ENCODE peak calls at places on chromosome 9, in ten cellular contexts. F is T-helper 2 cell treated with Interferon-gamma antibody and Interleukin-4, amounts not matched to agents 5 μg/mL and 100 μg/mL, for 36 hours; Z is T1000; W is AG08396; Y is GDM1; K is dorsolateral prefrontal cortex; I is GM23338; O is iris pigment epithelial cell; H is HT-29; M is aorta. C is an unnamed sample.

GRCh38 chr9:91208837-91209236 is 152.9 kb downstream of the AUH start:
- DNase-seq in F (no peak), Z (no peak), W (no peak), Y (no peak), K (no peak), I (no peak), O (no peak), H (no peak), M (no peak), C (no peak)

GRCh38 chr9:112925058-112925641 is 34.5 kb upstream of the SLC46A2 start:
- DNase-seq in F (no peak), Z (peak; percentile 1), W (peak; percentile 28), Y (no peak), K (peak; percentile 11), I (peak; percentile 69), O (peak; percentile 30), H (peak; percentile 77), M (no peak), C (peak; percentile 16)

GRCh38 chr9:83512621-83513020 is 25.6 kb downstream of the FRMD3 start:
- DNase-seq in F (no peak), Z (no peak), W (no peak), Y (no peak), K (no peak), I (no peak), O (no peak), H (no peak), M (no peak), C (no peak)

GRCh38 chr9:76717611-76718010 is 46.6 kb upstream of the PCA3 start:
- DNase-seq in F (no peak), Z (no peak), W (no peak), Y (no peak), K (no peak), I (no peak), O (no peak), H (no peak), M (peak; percentile 50), C (no peak)

GRCh38 chr9:134399435-134400056 is 73.3 kb downstream of the RXRA start:
- DNase-seq in F (no peak), Z (no peak), W (peak; percentile 72), Y (no peak), K (no peak), I (peak; percentile 55), O (peak; percentile 69), H (peak; percentile 61), M (no peak), C (no peak)

GRCh38 chr9:117777823-117778222 is 73.6 kb downstream of the TLR4 start:
- DNase-seq in F (no peak), Z (no peak), W (no peak), Y (no peak), K (no peak), I (no peak), O (no peak), H (no peak), M (no peak), C (no peak)

GRCh38 chr9:2120926-2121689 is 106.0 kb downstream of the SMARCA2 start:
- DNase-seq in F (no peak), Z (no peak), W (peak; percentile 22), Y (no peak), K (no peak), I (no peak), O (peak; percentile 69), H (no peak), M (no peak), C (no peak)

GRCh38 chr9:33795281-33795680 is at the start of gene PRSS3:
- DNase-seq in F (no peak), Z (no peak), W (no peak), Y (no peak), K (no peak), I (no peak), O (no peak), H (no peak), M (no peak), C (no peak)

GRCh38 chr9:27638716-27639115 is 65.4 kb upstream of the C9orf72 start:
- DNase-seq in F (no peak), Z (no peak), W (no peak), Y (no peak), K (no peak), I (no peak), O (no peak), H (no peak), M (no peak), C (no peak)

GRCh38 chr9:101311759-101312420 is 72.9 kb downstream of the BAAT start:
- DNase-seq in F (no peak), Z (no peak), W (peak; percentile 27), Y (peak; percentile 24), K (no peak), I (peak; percentile 96), O (peak; percentile 78), H (peak; percentile 90), M (no peak), C (peak; percentile 32)

GRCh38 chr9:136399176-136400037 is 563 bp downstream of the SNAPC4 start:
- DNase-seq in F (peak; percentile 51), Z (no peak), W (peak; percentile 76), Y (no peak), K (no peak), I (peak; percentile 36), O (peak; percentile 34), H (peak; percentile 22), M (no peak), C (peak; percentile 60)

GRCh38 chr9:120394058-120394669 is 185.8 kb downstream of the CDK5RAP2 start:
- DNase-seq in F (peak; percentile 81), Z (peak; percentile 7), W (peak; percentile 83), Y (no peak), K (no peak), I (no peak), O (peak; percentile 98), H (no peak), M (no peak), C (peak; percentile 50)

GRCh38 chr9:1875251-1875851 is 139.8 kb upstream of the SMARCA2 start:
- DNase-seq in F (no peak), Z (no peak), W (no peak), Y (no peak), K (no peak), I (no peak), O (no peak), H (no peak), M (no peak), C (no peak)

GRCh38 chr9:129052592-129052991 is 16.2 kb downstream of the MIGA2 start:
- DNase-seq in F (no peak), Z (no peak), W (no peak), Y (no peak), K (no peak), I (no peak), O (no peak), H (peak; percentile 99), M (no peak), C (no peak)

GRCh38 chr9:134010774-134011173 is 14.5 kb upstream of the BRD3OS start:
- DNase-seq in F (no peak), Z (no peak), W (no peak), Y (no peak), K (no peak), I (no peak), O (no peak), H (no peak), M (no peak), C (no peak)

GRCh38 chr9:8486095-8486494 is 686.5 kb upstream of the DMAC1 start:
- DNase-seq in F (no peak), Z (no peak), W (no peak), Y (peak; percentile 8), K (peak; percentile 53), I (peak; percentile 78), O (peak; percentile 3), H (peak; percentile 18), M (no peak), C (no peak)

GRCh38 chr9:93827545-93828330 is 127.4 kb downstream of the BARX1 start:
- DNase-seq in F (peak; percentile 23), Z (no peak), W (peak; percentile 92), Y (no peak), K (peak; percentile 19), I (peak; percentile 83), O (peak; percentile 56), H (peak; percentile 48), M (peak; percentile 70), C (peak; percentile 61)

GRCh38 chr9:90724880-90725279 is 76.7 kb upstream of the SYK start:
- DNase-seq in F (no peak), Z (no peak), W (no peak), Y (no peak), K (no peak), I (no peak), O (no peak), H (no peak), M (no peak), C (no peak)

GRCh38 chr9:130842547-130842946 is 7.5 kb downstream of the ABL1 start:
- DNase-seq in F (no peak), Z (no peak), W (no peak), Y (no peak), K (no peak), I (no peak), O (no peak), H (no peak), M (no peak), C (no peak)

GRCh38 chr9:83208065-83208850 is 145.3 kb upstream of the RASEF start:
- DNase-seq in F (no peak), Z (no peak), W (no peak), Y (no peak), K (no peak), I (no peak), O (no peak), H (no peak), M (no peak), C (no peak)

GRCh38 chr9:132776268-132776667 is 101.8 kb downstream of the AK8 start:
- DNase-seq in F (no peak), Z (no peak), W (no peak), Y (no peak), K (no peak), I (no peak), O (no peak), H (no peak), M (no peak), C (no peak)

GRCh38 chr9:129069128-129069824 is 11.6 kb upstream of the DOLPP1 start:
- DNase-seq in F (peak; percentile 41), Z (no peak), W (no peak), Y (peak; percentile 94), K (peak; percentile 31), I (no peak), O (no peak), H (no peak), M (peak; percentile 83), C (peak; percentile 67)

GRCh38 chr9:99138424-99139284 is 33.7 kb downstream of the TGFBR1 start:
- DNase-seq in F (no peak), Z (no peak), W (no peak), Y (no peak), K (no peak), I (no peak), O (no peak), H (no peak), M (no peak), C (no peak)